ENCODE peak calls at places on chromosomes 7 and 10, in six cellular contexts. D is activated T-cell treated with anti-CD3 and anti-CD28 coated beads, Interleukin-2, amount 50 U/mL, for 4 hours; O is KBM-7; E is NAMALWA; S is stimulated activated CD4-positive, alpha-beta T cell treated with anti-CD3 and anti-CD28 coated beads, TNF-alpha, amount 100 ng/mL, for 48 hours; X is Calu3. J is an unnamed sample.

GRCh38 chr7:116399808-116400207 is 99.7 kb upstream of the CAV2 start:
- DNase-seq in S (no peak), O (no peak), D (no peak), X (no peak), E (no peak), J (peak; percentile 37)

GRCh38 chr7:28581351-28581750 is 169.0 kb downstream of the CREB5 start:
- DNase-seq in E (no peak), X (no peak), S (no peak), D (no peak), O (no peak), J (no peak)

GRCh38 chr7:138833596-138833995 is 35.6 kb upstream of the ATP6V0A4 start:
- DNase-seq in X (no peak), O (peak; percentile 35), E (no peak), D (no peak), S (no peak), J (no peak)

GRCh38 chr7:45580053-45580872 is 6.1 kb downstream of the ADCY1 start:
- DNase-seq in O (no peak), E (peak; percentile 33), D (no peak), S (no peak), X (peak; percentile 28), J (no peak)

GRCh38 chr10:94224656-94225055 is 138.1 kb downstream of the NOC3L start:
- DNase-seq in O (no peak), D (no peak), S (no peak), X (no peak), E (no peak), J (no peak)

GRCh38 chr7:6730343-6730633 is 23.5 kb upstream of the ZNF12 start:
- DNase-seq in S (no peak), O (peak; percentile 43), E (peak; percentile 51), X (no peak), D (no peak), J (no peak)

GRCh38 chr7:150587551-150587950 is 20.4 kb downstream of the GIMAP4 start:
- DNase-seq in D (no peak), E (no peak), O (peak; percentile 17), S (no peak), X (no peak), J (no peak)

GRCh38 chr7:22633286-22633953 is 93.6 kb upstream of the IL6 start:
- DNase-seq in E (no peak), X (no peak), O (no peak), D (no peak), S (no peak), J (no peak)

GRCh38 chr10:9289811-9290210 is 1235.3 kb downstream of the GATA3 start:
- DNase-seq in D (no peak), X (no peak), O (no peak), S (no peak), E (no peak), J (no peak)

GRCh38 chr7:70353310-70353947 is 755.2 kb downstream of the AUTS2 start:
- DNase-seq in D (no peak), O (no peak), E (no peak), S (no peak), X (no peak), J (no peak)

GRCh38 chr10:65040796-65041195 is 1519.6 kb downstream of the REEP3 start:
- DNase-seq in E (no peak), D (no peak), S (no peak), O (no peak), X (no peak), J (no peak)

GRCh38 chr10:105770813-105771212 is 1129.7 kb downstream of the SORCS3 start:
- DNase-seq in E (no peak), X (no peak), S (no peak), O (no peak), D (no peak), J (no peak)

GRCh38 chr7:8221124-8221523 is 40.8 kb downstream of the ICA1 start:
- DNase-seq in E (no peak), S (no peak), X (no peak), O (no peak), D (no peak), J (no peak)

GRCh38 chr7:42170724-42171123 is 66.3 kb downstream of the GLI3 start:
- DNase-seq in S (no peak), X (no peak), E (no peak), O (no peak), D (no peak), J (no peak)

GRCh38 chr7:73504920-73505319 is 17.2 kb downstream of the BAZ1B start:
- DNase-seq in D (no peak), E (no peak), S (no peak), X (no peak), O (no peak), J (no peak)

GRCh38 chr7:81457858-81458522 is 311.9 kb downstream of the HGF start:
- DNase-seq in X (no peak), S (no peak), E (peak; percentile 28), D (no peak), O (no peak), J (no peak)

GRCh38 chr10:43252785-43253341 is 14.0 kb downstream of the RASGEF1A start:
- DNase-seq in X (no peak), S (no peak), E (no peak), O (no peak), D (peak; percentile 2), J (no peak)

GRCh38 chr10:54496852-54497251 is 304.2 kb downstream of the PCDH15 start:
- DNase-seq in O (no peak), D (no peak), X (no peak), E (no peak), S (no peak), J (no peak)

GRCh38 chr7:149864751-149865150 is 9.0 kb upstream of the ATP6V0E2 start:
- DNase-seq in X (no peak), O (no peak), E (no peak), D (no peak), S (no peak), J (no peak)

GRCh38 chr7:69962856-69963149 is 364.5 kb downstream of the AUTS2 start:
- DNase-seq in X (no peak), O (no peak), S (no peak), E (peak; percentile 75), D (no peak), J (no peak)

GRCh38 chr10:11684717-11685645 is 57.2 kb upstream of the ECHDC3 start:
- DNase-seq in S (peak; percentile 43), X (peak; percentile 83), E (peak; percentile 92), D (peak; percentile 55), O (peak; percentile 92), J (peak; percentile 94)